ENCODE peak calls at places on chromosomes 2 and 18, in nine cellular contexts. U is epithelial cell of esophagus, Q is fibroblast of pulmonary artery, R is lower leg skin, P is Calu3, L is MM.1S, W is GM10248, M is astrocyte of the spinal cord, B is hepatocyte. I is an unnamed sample.

GRCh38 chr18:66587430-66587829 is 16.5 kb downstream of the CDH19 start:
- DNase-seq in L (no peak), M (no peak), U (peak; percentile 3), W (no peak), Q (no peak), B (no peak), R (no peak), P (no peak), I (no peak)

GRCh38 chr2:46001741-46002506 is 295.3 kb upstream of the EPAS1 start:
- DNase-seq in P (no peak), M (peak; percentile 29), W (no peak), B (no peak), L (no peak), Q (peak; percentile 55), R (no peak), U (no peak), I (no peak)

GRCh38 chr2:178193496-178193822 is 853 bp upstream of the OSBPL6 start:
- DNase-seq in B (no peak), Q (no peak), L (no peak), M (no peak), W (no peak), U (no peak), P (no peak), R (no peak), I (no peak)

GRCh38 chr2:120525056-120526046 is 179.4 kb downstream of the INHBB start:
- DNase-seq in Q (no peak), B (peak; percentile 55), L (no peak), M (no peak), P (no peak), U (no peak), W (no peak), R (no peak), I (no peak)

GRCh38 chr2:232980683-232981082 is 32.4 kb downstream of the NGEF start:
- DNase-seq in L (no peak), Q (no peak), B (no peak), R (no peak), P (no peak), M (no peak), U (peak; percentile 35), W (no peak), I (no peak)

GRCh38 chr2:203758841-203759691 is 52.6 kb downstream of the CD28 start:
- DNase-seq in B (no peak), Q (peak; percentile 75), P (peak; percentile 24), W (no peak), L (no peak), U (peak; percentile 92), R (no peak), M (peak; percentile 67), I (no peak)

GRCh38 chr2:178008636-178009289 is 63.8 kb downstream of the PDE11A start:
- DNase-seq in W (no peak), M (peak; percentile 84), R (no peak), Q (peak; percentile 20), U (peak; percentile 59), L (no peak), P (no peak), B (peak; percentile 46), I (no peak)

GRCh38 chr2:157777425-157777824 is 98.7 kb downstream of the ACVR1 start:
- DNase-seq in P (peak; percentile 68), M (peak; percentile 69), W (peak; percentile 26), Q (peak; percentile 78), R (no peak), U (peak; percentile 62), L (peak; percentile 45), B (peak; percentile 44), I (peak; percentile 29)

GRCh38 chr2:38600242-38600891 is 2.4 kb downstream of the HNRNPLL start:
- DNase-seq in W (no peak), P (no peak), B (peak; percentile 47), Q (peak; percentile 32), L (no peak), M (no peak), R (no peak), U (peak; percentile 27), I (no peak)

GRCh38 chr2:28025116-28025515 is 134.6 kb downstream of the BABAM2 start:
- DNase-seq in L (no peak), W (no peak), M (no peak), R (no peak), P (no peak), B (no peak), Q (no peak), U (no peak), I (no peak)

GRCh38 chr2:152432206-152432653 is 97.3 kb downstream of the FMNL2 start:
- DNase-seq in B (no peak), L (no peak), P (no peak), M (peak; percentile 50), R (peak; percentile 70), W (no peak), Q (peak; percentile 97), U (peak; percentile 96), I (no peak)

GRCh38 chr2:198000417-198000816 is 196.0 kb downstream of the PLCL1 start:
- DNase-seq in U (no peak), P (no peak), B (no peak), W (no peak), R (no peak), Q (no peak), L (no peak), M (no peak), I (no peak)

GRCh38 chr2:11245322-11245721 is 90.1 kb downstream of the SLC66A3 start:
- DNase-seq in U (no peak), R (no peak), L (no peak), B (no peak), Q (no peak), P (no peak), M (no peak), W (no peak), I (no peak)

GRCh38 chr2:25160376-25160775 is 8.0 kb downstream of the POMC start:
- DNase-seq in U (no peak), Q (no peak), W (no peak), L (no peak), M (no peak), R (no peak), P (no peak), B (no peak), I (no peak)

GRCh38 chr2:67039058-67039457 is 358.1 kb upstream of the ETAA1 start:
- DNase-seq in Q (no peak), U (no peak), M (no peak), B (no peak), L (no peak), W (no peak), P (no peak), R (no peak), I (no peak)

GRCh38 chr2:39487398-39488250 is 50.5 kb upstream of the MAP4K3 start:
- DNase-seq in U (peak; percentile 23), R (no peak), Q (peak; percentile 48), W (no peak), M (peak; percentile 45), B (no peak), P (no peak), L (no peak), I (no peak)

GRCh38 chr2:236177967-236178909 is 10.1 kb upstream of the GBX2 start:
- DNase-seq in M (peak; percentile 53), W (peak; percentile 67), Q (peak; percentile 62), L (peak; percentile 8), P (peak; percentile 90), B (peak; percentile 84), U (peak; percentile 56), R (no peak), I (peak; percentile 79)

DNA sequence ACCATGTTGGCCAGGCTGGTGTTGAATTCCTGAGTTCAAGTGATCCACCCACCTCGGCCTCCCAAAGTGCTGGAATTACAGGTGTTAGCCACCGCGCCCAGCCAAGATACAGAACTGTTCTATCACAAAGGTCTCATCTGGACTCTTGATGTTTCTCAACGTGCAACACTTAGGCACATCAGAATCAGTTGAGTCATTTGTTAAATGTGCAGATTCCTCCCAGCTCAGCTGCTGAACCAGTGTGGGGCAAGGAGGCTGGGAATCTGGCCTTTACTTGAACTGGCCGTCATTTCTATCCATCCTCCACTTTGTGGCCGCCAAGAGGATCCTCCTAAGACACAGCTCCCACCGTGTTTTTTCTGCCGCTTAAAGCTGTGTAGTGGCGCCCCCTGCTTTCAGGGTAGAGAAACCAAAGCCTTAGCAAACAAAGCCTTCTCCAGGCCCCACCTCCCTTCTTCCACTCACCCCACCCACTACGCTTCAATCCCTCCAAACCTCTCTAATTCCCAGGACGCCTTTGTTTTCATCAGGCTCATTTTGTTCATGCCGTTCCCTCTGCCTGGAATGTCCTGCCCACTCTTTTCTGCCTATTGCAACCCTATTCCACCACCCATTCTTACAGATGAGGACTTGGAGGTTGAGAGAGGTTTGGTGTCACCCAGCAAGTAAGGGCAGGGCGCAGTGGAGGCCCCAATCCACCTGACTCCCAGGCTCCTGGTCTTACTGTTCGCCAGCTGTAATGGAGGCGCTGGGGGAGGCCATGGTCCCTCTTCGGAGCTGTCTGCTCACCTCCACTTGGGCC is 776 bp upstream of the SPEG start:
- DNase-seq in L (no peak), B (no peak), W (no peak), M (peak; percentile 50), P (peak; percentile 45), Q (peak; percentile 55), U (peak; percentile 33), R (no peak), I (no peak)
- TF ChIP-seq CTCF in L (peak; percentile 41), B (peak; percentile 42), W (no peak), M (peak; percentile 55), P (no peak), Q (peak; percentile 51), U (peak; percentile 8), R (no peak), I (no peak)

DNA sequence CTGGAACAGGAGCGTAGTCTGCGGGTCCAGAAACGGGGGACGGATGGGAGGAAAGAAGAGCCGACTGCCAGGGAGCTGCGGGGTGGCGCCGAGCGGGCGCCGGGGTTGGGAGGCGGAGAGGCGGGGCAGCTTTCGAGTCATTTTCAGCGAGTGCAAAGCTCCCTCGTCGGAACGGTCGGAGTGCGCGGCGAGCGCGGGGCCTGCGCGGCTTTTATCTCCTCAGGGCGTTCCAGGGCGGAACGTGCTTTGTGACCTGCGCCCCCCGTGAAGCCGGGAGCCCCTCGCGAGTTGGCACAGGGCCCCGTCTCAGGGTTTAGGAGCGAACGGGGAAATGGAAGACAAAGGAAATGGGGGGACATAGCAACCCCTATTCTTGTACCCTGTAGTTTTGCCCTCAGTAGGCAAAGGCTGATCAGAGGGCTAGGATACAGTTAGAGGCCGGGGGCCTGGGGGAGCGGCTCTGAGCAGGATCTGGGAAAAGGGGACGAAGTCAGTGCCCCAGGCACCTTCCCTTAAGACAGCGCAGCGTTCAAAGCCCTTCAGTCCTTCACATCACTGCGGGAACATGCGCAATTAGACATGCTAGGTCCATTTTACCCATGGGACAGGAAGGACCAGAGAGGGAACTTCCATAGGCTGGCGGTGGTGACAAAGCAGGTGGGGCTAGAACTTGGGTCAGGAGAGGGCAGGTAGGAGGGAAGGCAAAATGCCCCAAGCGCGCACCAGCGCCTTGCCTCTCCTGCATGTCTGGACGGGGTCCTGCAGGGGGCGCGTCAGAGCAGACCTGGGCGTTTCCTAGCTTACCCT is 60.1 kb upstream of the IL1RL1 start:
- DNase-seq in Q (peak; percentile 53), U (peak; percentile 62), W (peak; percentile 72), B (peak; percentile 68), R (no peak), P (peak; percentile 81), L (peak; percentile 35), M (peak; percentile 44), I (peak; percentile 76)
- TF ChIP-seq CTCF in Q (peak; percentile 59), U (peak; percentile 70), W (peak; percentile 75), B (peak; percentile 55), R (no peak), P (peak; percentile 81), L (peak; percentile 52), M (peak; percentile 74), I (peak; percentile 67)

GRCh38 chr2:210617732-210618330 is 61.4 kb downstream of the CPS1 start:
- DNase-seq in L (peak; percentile 71), M (peak; percentile 58), R (no peak), U (peak; percentile 59), W (peak; percentile 16), B (peak; percentile 67), P (peak; percentile 39), Q (peak; percentile 68), I (no peak)
- TF ChIP-seq CTCF in L (peak; percentile 83), M (peak; percentile 71), R (no peak), U (peak; percentile 77), W (peak; percentile 26), B (peak; percentile 74), P (peak; percentile 54), Q (peak; percentile 74), I (peak; percentile 37)

GRCh38 chr18:28357785-28358401 is 181.0 kb upstream of the CDH2 start:
- DNase-seq in U (no peak), M (no peak), R (no peak), W (no peak), Q (no peak), L (no peak), P (no peak), B (no peak), I (no peak)
- TF ChIP-seq CTCF in U (peak; percentile 23), M (no peak), R (no peak), W (no peak), Q (peak; percentile 16), L (peak; percentile 18), P (no peak), B (no peak), I (no peak)